ENCODE peak calls at places on chromosomes 1 and 21, in seven cellular contexts. M is heart right ventricle, G is esophagus squamous epithelium, L is right atrium auricular region, C is mesenchymal stem cell, R is tibial nerve, A is mammary epithelial cell. Y is an unnamed sample. For H3K4me1, the result is how much of the 10 kb centered on the place peaks cover.

GRCh38 chr1:204495078-204495753 is 611 bp upstream of the PIK3C2B start:
- DNase-seq in C (no peak), R (no peak), L (no peak), G (no peak), M (no peak), A (no peak), Y (no peak)

GRCh38 chr1:245091818-245092637 is 62.8 kb upstream of the KIF26B start:
- DNase-seq in R (no peak), L (peak), M (peak), G (no peak), A (peak), C (peak), Y (no peak)

GRCh38 chr1:52899445-52899894 is 22.1 kb downstream of the ECHDC2 start:
- DNase-seq in C (peak), L (no peak), M (no peak), A (no peak), G (no peak), R (peak), Y (no peak)

GRCh38 chr1:110524311-110525249 is 5.6 kb upstream of the KCNA10 start:
- DNase-seq in R (no peak), C (peak), L (no peak), G (no peak), A (peak), M (peak), Y (no peak)

GRCh38 chr1:78045850-78046778 is at the start of gene GIPC2:
- DNase-seq in L (no peak), M (peak), G (no peak), A (no peak), C (peak), R (no peak), Y (peak)

GRCh38 chr1:186681806-186682205 is 1.6 kb upstream of the PTGS2 start:
- DNase-seq in G (no peak), R (no peak), L (no peak), M (no peak), C (peak), A (no peak), Y (no peak)

GRCh38 chr21:21714396-21714795 is 716.2 kb downstream of the NCAM2 start:
- DNase-seq in G (no peak), R (no peak), A (no peak), C (peak), L (no peak), M (no peak), Y (no peak)

GRCh38 chr21:43716376-43717165 is 2.4 kb upstream of the PDXK start:
- DNase-seq in G (no peak), C (peak), L (no peak), A (no peak), R (no peak), M (no peak), Y (peak)

GRCh38 chr1:18950415-18951026 is 6.0 kb downstream of the IFFO2 start:
- DNase-seq in M (peak), A (peak), L (peak), C (no peak), R (no peak), G (no peak), Y (peak)

GRCh38 chr1:117110774-117111173 is 10.8 kb downstream of the TRIM45 start:
- DNase-seq in R (no peak), A (peak), M (no peak), L (no peak), G (no peak), C (no peak), Y (no peak)

GRCh38 chr1:233427907-233428306 is 100.4 kb downstream of the MAP3K21 start:
- DNase-seq in M (no peak), L (no peak), G (no peak), R (no peak), A (no peak), C (no peak), Y (no peak)

GRCh38 chr1:155463865-155464264 is 98.7 kb downstream of the ASH1L start:
- DNase-seq in M (no peak), G (no peak), L (no peak), A (peak), R (no peak), C (peak), Y (no peak)

GRCh38 chr1:173527151-173527826 is 50.2 kb downstream of the PRDX6 start:
- DNase-seq in C (peak), R (peak), A (peak), L (peak), G (no peak), M (no peak), Y (peak)

GRCh38 chr1:193417945-193418744 is 231.7 kb upstream of the B3GALT2 start:
- DNase-seq in C (peak), G (no peak), M (no peak), A (peak), R (no peak), L (no peak), Y (no peak)

GRCh38 chr21:33975548-33976081 is 60.0 kb upstream of the ATP5PO start:
- DNase-seq in G (no peak), R (no peak), M (no peak), A (peak), L (no peak), C (peak), Y (no peak)

GRCh38 chr1:41936107-41936506 is 17.4 kb upstream of the HIVEP3 start:
- DNase-seq in M (no peak), R (no peak), A (peak), C (peak), G (no peak), L (no peak), Y (no peak)

GRCh38 chr1:39081266-39082139 is 55.4 kb downstream of the NDUFS5 start:
- DNase-seq in C (peak), L (no peak), G (no peak), A (no peak), M (no peak), R (no peak), Y (peak)

GRCh38 chr1:160567858-160568682 is 11.2 kb downstream of the CD84 start:
- DNase-seq in M (no peak), C (no peak), A (no peak), G (no peak), R (no peak), L (no peak), Y (no peak)

GRCh38 chr1:46673749-46674182 is 2.1 kb downstream of the TEX38 start:
- DNase-seq in C (peak), G (no peak), M (no peak), R (no peak), A (no peak), L (no peak), Y (no peak)

GRCh38 chr1:1775364-1776226 is 2.7 kb downstream of the NADK start:
- DNase-seq in A (no peak), G (no peak), M (no peak), L (no peak), C (no peak), R (no peak), Y (no peak)

DNA sequence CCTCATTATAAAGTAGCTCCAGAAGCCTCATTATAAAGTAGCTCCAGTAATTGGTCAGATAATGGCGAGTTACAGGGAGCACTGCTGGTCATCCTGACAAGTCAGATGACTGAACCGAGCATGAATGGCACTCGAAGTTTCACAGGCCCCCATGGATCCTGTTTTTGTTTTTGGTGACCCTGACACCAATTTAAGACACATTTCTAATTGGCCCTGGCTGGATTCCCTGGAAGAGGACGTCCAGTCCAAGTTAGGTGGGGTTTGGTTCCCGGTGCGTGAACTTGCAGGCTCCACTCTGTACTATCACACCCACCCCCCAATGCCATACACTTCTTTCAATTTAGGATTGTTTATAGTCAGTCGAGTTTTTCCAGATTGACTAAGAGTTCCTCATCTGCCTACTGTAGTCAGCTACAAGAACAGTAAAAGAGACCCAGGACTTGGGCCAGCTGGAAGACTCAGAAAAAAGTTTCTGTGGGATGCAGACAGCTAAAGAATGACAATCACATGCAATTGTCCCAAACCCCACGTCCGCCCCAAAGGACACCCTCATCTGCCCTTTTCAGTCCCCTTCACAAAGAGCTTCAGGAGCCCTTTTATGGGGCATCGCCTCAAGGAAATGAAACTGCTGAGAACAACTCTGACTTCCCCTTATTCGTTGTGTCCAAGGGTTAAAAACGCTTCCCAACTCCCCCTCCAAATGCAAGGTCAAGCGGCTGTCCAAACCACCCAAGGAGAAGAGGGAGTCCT is 2.7 kb downstream of the DHRS3 start:
- DNase-seq in G (no peak), L (no peak), M (no peak), C (no peak), R (no peak), A (no peak), Y (no peak)
- H3K4me1 ChIP-seq in G (half or more), L (under half), M (under half), C (under half), R (under half), A (under half), Y (under half)

GRCh38 chr1:200301152-200301551 is 108.7 kb downstream of the ZNF281 start:
- DNase-seq in R (no peak), M (no peak), L (no peak), C (no peak), G (no peak), A (no peak), Y (no peak)
- H3K4me3 ChIP-seq in R (no peak), M (no peak), L (no peak), C (no peak), G (no peak), A (no peak), Y (no peak)

GRCh38 chr1:61448934-61449368 is 276.0 kb downstream of the TM2D1 start:
- DNase-seq in R (peak), M (peak), G (no peak), C (no peak), A (peak), L (peak), Y (peak)

GRCh38 chr1:61452354-61452990 is 272.5 kb downstream of the TM2D1 start:
- DNase-seq in R (no peak), A (no peak), G (no peak), M (no peak), C (peak), L (no peak), Y (no peak)

GRCh38 chr1:61451214-61451968 is 273.6 kb downstream of the TM2D1 start:
- DNase-seq in M (no peak), R (no peak), C (no peak), A (no peak), L (no peak), G (no peak), Y (no peak)

GRCh38 chr1:61449410-61449809 is 275.5 kb downstream of the TM2D1 start:
- DNase-seq in G (no peak), C (no peak), L (no peak), R (no peak), A (no peak), M (no peak), Y (no peak)

GRCh38 chr1:61450454-61451213 is 274.3 kb downstream of the TM2D1 start:
- DNase-seq in R (no peak), G (no peak), L (no peak), C (no peak), M (peak), A (no peak), Y (peak)
- H3K4me1 ChIP-seq in R (half or more), G (half or more), L (under half), C (under half), M (half or more), A (under half), Y (half or more)

GRCh38 chr1:153387001-153387400 is 3.9 kb downstream of the S100A8 start:
- DNase-seq in G (no peak), C (no peak), R (no peak), M (no peak), A (no peak), L (peak), Y (no peak)
- H3K4me3 ChIP-seq in G (no peak), C (no peak), R (no peak), M (no peak), A (no peak), L (no peak), Y (no peak)

GRCh38 chr1:111730706-111731105 is 8.5 kb downstream of the INKA2 start:
- DNase-seq in L (peak), M (no peak), G (no peak), A (no peak), R (no peak), C (no peak), Y (no peak)

GRCh38 chr1:111729271-111729921 is 9.8 kb downstream of the INKA2 start:
- DNase-seq in A (no peak), C (no peak), M (peak), R (no peak), L (peak), G (no peak), Y (peak)

GRCh38 chr1:111732718-111733117 is 6.5 kb downstream of the INKA2 start:
- DNase-seq in L (peak), G (no peak), A (no peak), M (no peak), R (no peak), C (no peak), Y (no peak)

GRCh38 chr1:111731956-111732355 is 7.2 kb downstream of the INKA2 start:
- DNase-seq in C (no peak), G (no peak), M (no peak), R (no peak), A (no peak), L (peak), Y (no peak)

DNA sequence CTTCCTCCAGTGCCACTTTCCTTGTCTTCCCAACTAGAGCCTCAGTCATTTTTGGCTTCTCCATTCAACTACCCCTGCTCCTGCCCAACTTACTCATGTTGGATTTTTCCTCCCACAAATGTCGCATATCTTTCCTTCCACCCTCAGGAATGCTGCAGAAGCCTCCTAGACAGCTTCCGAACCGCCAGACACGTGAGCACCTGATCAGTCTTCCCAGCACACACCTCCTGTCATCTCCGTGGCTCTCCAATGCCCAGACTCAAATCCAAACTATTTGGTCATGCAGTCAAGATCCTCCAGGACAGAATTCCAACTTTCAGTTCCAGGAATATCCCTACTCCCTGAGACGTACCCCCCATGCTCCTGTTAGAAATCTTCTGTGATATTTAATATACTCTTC is 8.9 kb downstream of the INKA2 start:
- DNase-seq in M (no peak), R (no peak), A (no peak), C (no peak), L (peak), G (no peak), Y (no peak)
- H3K4me1 ChIP-seq in M (half or more), R (under half), A (under half), C (under half), L (under half), G (half or more), Y (half or more)

GRCh38 chr21:16071082-16071481 is 341.3 kb downstream of the USP25 start:
- DNase-seq in M (no peak), A (no peak), R (no peak), C (no peak), L (no peak), G (no peak), Y (no peak)
- H3K4me3 ChIP-seq in M (no peak), A (peak), R (peak), C (no peak), L (peak), G (no peak), Y (peak)